ENCODE peak calls at places on chromosomes 2 and 18, in four cellular contexts. T, M, D and R are unnamed samples.
A peak's percentile ranks its signal among the peaks of the same experiment; 100 is the strongest.

GRCh38 chr2:204892506-204893255 is 347.4 kb downstream of the PARD3B start:
- DNase-seq in T (no peak), D (no peak), M (no peak), R (no peak)

GRCh38 chr18:45186832-45187231 is 428.4 kb upstream of the SLC14A2 start:
- DNase-seq in M (no peak), T (no peak), D (no peak), R (no peak)

GRCh38 chr2:19868705-19869550 is 32.9 kb downstream of the TTC32 start:
- DNase-seq in D (peak; percentile 51), M (peak; percentile 19), T (no peak), R (peak; percentile 60)

GRCh38 chr2:42345986-42346385 is 15.0 kb downstream of the COX7A2L start:
- DNase-seq in T (no peak), M (no peak), D (no peak), R (no peak)

GRCh38 chr2:23200460-23201113 is 184.4 kb upstream of the KLHL29 start:
- DNase-seq in D (no peak), T (no peak), M (no peak), R (no peak)

GRCh38 chr2:238892796-238893195 is 44.9 kb downstream of the TWIST2 start:
- DNase-seq in T (no peak), M (no peak), D (no peak), R (no peak)

GRCh38 chr2:234032301-234032856 is 18.1 kb upstream of the SPP2 start:
- DNase-seq in T (peak; percentile 37), D (no peak), M (no peak), R (peak; percentile 32)

GRCh38 chr18:58762781-58763171 is 91.5 kb downstream of the MALT1 start:
- DNase-seq in M (no peak), T (no peak), D (no peak), R (no peak)

GRCh38 chr18:35469696-35470095 is 28.1 kb downstream of the INO80C start:
- DNase-seq in T (peak; percentile 41), D (no peak), M (no peak), R (no peak)

GRCh38 chr2:23901966-23902942 is 24.7 kb downstream of the ATAD2B start:
- DNase-seq in T (no peak), M (no peak), D (no peak), R (no peak)

GRCh38 chr2:237614151-237614720 is 13.2 kb upstream of the LRRFIP1 start:
- DNase-seq in D (no peak), M (no peak), T (peak; percentile 35), R (no peak)

GRCh38 chr2:72681016-72681995 is 144.5 kb downstream of the EXOC6B start:
- DNase-seq in T (no peak), D (no peak), M (no peak), R (no peak)

GRCh38 chr18:44080054-44080453 is 600.6 kb upstream of the SETBP1 start:
- DNase-seq in T (no peak), D (no peak), M (no peak), R (no peak)

GRCh38 chr2:188475945-188476344 is 184.3 kb downstream of the GULP1 start:
- DNase-seq in T (peak; percentile 25), M (no peak), D (no peak), R (no peak)

GRCh38 chr18:24763765-24764548 is 303.5 kb downstream of the HRH4 start:
- DNase-seq in D (peak; percentile 16), T (no peak), M (peak; percentile 14), R (no peak)

GRCh38 chr2:113906647-113907046 is 16.8 kb downstream of the ACTR3 start:
- DNase-seq in T (no peak), M (no peak), D (no peak), R (no peak)

GRCh38 chr18:57561728-57562423 is 24.6 kb downstream of the FECH start:
- DNase-seq in M (peak; percentile 72), T (peak; percentile 32), D (no peak), R (no peak)

GRCh38 chr2:109702250-109702985 is 88.3 kb downstream of the SOWAHC start:
- DNase-seq in T (peak; percentile 25), D (no peak), M (no peak), R (no peak)

GRCh38 chr2:105078906-105079305 is 41.0 kb downstream of the MRPS9 start:
- DNase-seq in D (no peak), M (no peak), T (no peak), R (no peak)

GRCh38 chr2:29207352-29207751 is 92.1 kb downstream of the CLIP4 start:
- DNase-seq in D (no peak), M (no peak), T (no peak), R (no peak)

GRCh38 chr2:23092831-23093230 is 292.1 kb upstream of the KLHL29 start:
- DNase-seq in M (no peak), D (no peak), T (no peak), R (no peak)

GRCh38 chr2:172283476-172283875 is 143.9 kb upstream of the ITGA6 start:
- DNase-seq in M (no peak), D (no peak), T (no peak), R (no peak)

GRCh38 chr2:9991221-9991620 is 39.7 kb downstream of the GRHL1 start:
- DNase-seq in T (no peak), D (no peak), M (no peak), R (no peak)

GRCh38 chr2:164430166-164430783 is 191.0 kb downstream of the GRB14 start:
- DNase-seq in T (peak; percentile 41), D (no peak), M (peak; percentile 52), R (no peak)

GRCh38 chr2:29195796-29196195 is 80.6 kb downstream of the CLIP4 start:
- DNase-seq in T (no peak), D (no peak), M (no peak), R (no peak)

GRCh38 chr2:236103981-236104380 is 64.2 kb downstream of the GBX2 start:
- DNase-seq in M (no peak), T (no peak), D (no peak), R (no peak)

GRCh38 chr2:83686863-83687262 is 772.2 kb downstream of the SUCLG1 start:
- DNase-seq in T (no peak), M (peak; percentile 7), D (no peak), R (no peak)

GRCh38 chr2:235265348-235265965 is 228.4 kb upstream of the AGAP1 start:
- DNase-seq in D (no peak), T (no peak), M (no peak), R (no peak)

GRCh38 chr2:127235082-127235702 is 15.1 kb upstream of the CYP27C1 start:
- DNase-seq in D (no peak), T (no peak), M (no peak), R (no peak)

GRCh38 chr2:127233710-127234109 is 13.6 kb upstream of the CYP27C1 start:
- DNase-seq in M (no peak), T (no peak), D (no peak), R (no peak)

GRCh38 chr2:127239395-127239794 is 19.3 kb upstream of the CYP27C1 start:
- DNase-seq in M (no peak), T (no peak), D (no peak), R (no peak)
- H3K9me3 ChIP-seq in M (no peaks in the 10 kb centered on the region), T (peaks cover 27% of the 10 kb centered on the region), D (no peaks in the 10 kb centered on the region), R (peaks cover 7% of the 10 kb centered on the region)

DNA sequence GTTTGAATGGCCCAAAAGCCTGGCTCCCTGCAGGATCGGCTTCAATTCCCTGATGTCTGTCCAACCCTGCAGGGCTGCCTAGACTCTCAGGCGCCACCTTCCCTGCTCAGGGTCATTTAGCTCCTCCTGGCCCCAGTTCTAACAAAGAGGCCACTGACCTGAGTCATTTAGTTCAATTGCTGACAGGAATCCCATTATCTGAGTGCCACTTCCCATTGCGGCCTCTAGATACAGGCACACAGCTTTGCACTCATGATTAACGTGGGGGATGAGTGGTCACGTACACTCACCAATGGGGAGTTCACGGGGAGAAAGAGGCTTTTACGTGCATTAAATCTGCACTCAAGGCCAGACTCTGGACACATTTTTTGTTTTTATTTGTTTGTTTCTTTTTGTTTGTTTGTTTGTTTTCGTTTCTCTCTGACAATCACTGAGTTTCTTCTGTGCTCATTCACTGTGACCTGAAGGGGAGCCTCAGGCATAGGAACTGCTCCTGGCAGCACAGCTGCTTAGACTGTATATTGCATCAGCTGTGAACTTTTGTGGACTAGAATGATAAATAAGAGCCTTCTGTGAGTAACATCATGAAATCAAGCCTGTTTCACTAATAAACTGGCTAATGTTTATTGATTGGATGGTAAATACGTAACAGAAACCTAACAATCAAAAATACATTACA is 118.9 kb upstream of the CTNNA2 start:
- DNase-seq in M (no peak), T (no peak), D (no peak), R (no peak)
- TF ChIP-seq EP300 in M (no peak), T (no peak), D (no peak), R (no peak)

GRCh38 chr2:145404690-145405089 is 884.8 kb upstream of the ZEB2 start:
- DNase-seq in M (no peak), T (no peak), D (no peak), R (no peak)
- H3K9me3 ChIP-seq in M (no peaks in the 10 kb centered on the region), T (no peaks in the 10 kb centered on the region), D (no peaks in the 10 kb centered on the region), R (no peaks in the 10 kb centered on the region)

DNA sequence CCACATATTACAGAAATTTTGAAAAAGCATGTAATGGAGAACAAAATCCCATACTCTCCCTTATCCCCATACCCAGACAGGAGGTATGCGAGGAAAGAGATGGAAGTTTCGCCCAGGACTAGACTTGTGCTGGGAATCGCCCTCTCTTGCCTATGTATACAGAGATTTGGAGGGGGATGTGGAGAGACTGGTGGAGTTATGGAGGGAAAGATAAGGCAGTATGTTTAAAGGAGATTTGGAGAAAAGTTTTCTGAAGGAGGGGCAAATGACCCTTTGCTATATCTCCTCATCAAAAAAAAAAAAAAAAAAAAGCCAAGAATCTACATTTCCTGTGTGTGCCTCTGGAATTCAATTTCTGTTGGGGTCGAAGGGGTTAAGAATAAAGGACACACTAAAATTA is 75.3 kb downstream of the MERTK start:
- DNase-seq in M (no peak), T (no peak), D (no peak), R (no peak)
- TF ChIP-seq EP300 in M (no peak), T (no peak), D (no peak), R (no peak)

DNA sequence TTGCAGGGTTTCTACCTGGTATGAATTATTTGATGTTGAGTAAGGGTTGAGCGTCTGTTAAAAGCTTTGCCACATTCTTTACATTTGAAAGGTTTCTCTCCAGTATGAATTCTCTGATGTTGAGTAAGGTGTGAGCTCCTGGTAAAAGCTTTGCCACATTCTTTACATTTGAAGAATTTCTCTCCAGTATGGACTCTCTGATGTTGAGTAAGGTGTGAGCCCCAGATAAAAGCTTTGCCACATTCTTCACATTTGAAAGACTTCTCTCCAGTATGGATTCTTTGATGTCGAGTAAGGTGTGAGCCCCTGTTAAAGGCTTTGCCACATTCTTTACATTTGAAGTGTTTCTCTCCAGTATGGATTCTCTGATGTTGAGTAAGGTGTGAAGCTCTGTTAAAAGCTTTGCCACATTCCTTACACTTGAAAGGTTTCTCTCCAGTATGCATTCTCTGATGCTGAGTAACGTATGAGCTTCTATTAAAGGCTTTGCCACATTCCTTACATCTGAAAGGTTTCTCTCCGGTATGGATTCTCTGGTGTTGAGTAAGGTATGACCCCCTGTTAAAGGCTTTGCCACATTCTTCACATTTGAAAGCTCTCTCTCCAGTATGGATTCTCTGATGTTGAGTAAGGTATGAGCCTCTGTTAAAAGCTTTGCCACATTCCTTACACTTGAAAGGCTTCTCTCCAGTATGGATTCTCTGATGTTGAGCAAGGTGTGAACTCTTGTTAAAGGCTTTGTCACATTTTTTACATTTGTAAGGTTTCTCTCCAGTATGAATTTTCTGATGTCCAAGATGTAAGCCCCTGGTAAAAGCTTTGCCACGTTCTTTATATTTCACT is 27.1 kb downstream of the ZNF519 start:
- DNase-seq in M (no peak), D (no peak), T (no peak), R (no peak)
- H3K9me3 ChIP-seq in M (peaks cover 40% of the 10 kb centered on the region), D (no peaks in the 10 kb centered on the region), T (peaks cover 42% of the 10 kb centered on the region), R (peaks cover 9% of the 10 kb centered on the region)

GRCh38 chr2:80501874-80502624 is 197.5 kb upstream of the LRRTM1 start:
- DNase-seq in D (no peak), T (no peak), M (no peak), R (no peak)

GRCh38 chr2:80496770-80497169 is 192.2 kb upstream of the LRRTM1 start:
- DNase-seq in D (no peak), T (no peak), M (no peak), R (no peak)

GRCh38 chr2:80499095-80499494 is 194.5 kb upstream of the LRRTM1 start:
- DNase-seq in D (no peak), M (peak; percentile 49), T (peak; percentile 32), R (no peak)
- TF ChIP-seq EP300 in D (no peak), M (no peak), T (no peak), R (no peak)